ENCODE peak calls at places on chromosomes 4 and X, in ten cellular contexts. One of them, this sample, is unnamed.
A peak's percentile ranks its signal among the peaks of the same experiment; 100 is the strongest.

GRCh38 chr4:100519205-100519604 is 1.4 kb upstream of the EMCN start:
- DNase-seq in left ventricle myocardium inferior: no peak
- DNase-seq in mesothelial cell of epicardium: no peak
- DNase-seq in H9: no peak
- DNase-seq in GM13976: no peak
- DNase-seq in transverse colon: no peak
- DNase-seq in brain microvascular endothelial cell: no peak
- DNase-seq in GM20000: no peak
- DNase-seq in adrenal gland: no peak
- DNase-seq in PC-3: no peak
- DNase-seq in this sample: no peak

GRCh38 chr4:153177841-153178240 is 26.4 kb upstream of the TRIM2 start:
- DNase-seq in GM20000: no peak
- DNase-seq in mesothelial cell of epicardium: no peak
- DNase-seq in GM13976: no peak
- DNase-seq in left ventricle myocardium inferior: no peak
- DNase-seq in PC-3: no peak
- DNase-seq in H9: no peak
- DNase-seq in adrenal gland: no peak
- DNase-seq in transverse colon: no peak
- DNase-seq in brain microvascular endothelial cell: no peak
- DNase-seq in this sample: no peak

GRCh38 chr4:53161475-53162423 is 204.1 kb downstream of the SCFD2 start:
- DNase-seq in transverse colon: no peak
- DNase-seq in GM13976: no peak
- DNase-seq in H9: no peak
- DNase-seq in GM20000: no peak
- DNase-seq in left ventricle myocardium inferior: no peak
- DNase-seq in mesothelial cell of epicardium: no peak
- DNase-seq in brain microvascular endothelial cell: no peak
- DNase-seq in adrenal gland: no peak
- DNase-seq in PC-3: no peak
- DNase-seq in this sample: no peak

GRCh38 chr4:54384563-54384962 is 155.5 kb downstream of the PDGFRA start:
- DNase-seq in GM20000: no peak
- DNase-seq in left ventricle myocardium inferior: peak; percentile 18
- DNase-seq in adrenal gland: peak; percentile 52
- DNase-seq in mesothelial cell of epicardium: no peak
- DNase-seq in transverse colon: peak; percentile 34
- DNase-seq in H9: no peak
- DNase-seq in PC-3: peak; percentile 56
- DNase-seq in brain microvascular endothelial cell: peak; percentile 50
- DNase-seq in GM13976: no peak
- DNase-seq in this sample: no peak

GRCh38 chrX:108584617-108585211 is 145.1 kb downstream of the COL4A5 start:
- DNase-seq in adrenal gland: no peak
- DNase-seq in H9: peak; percentile 52
- DNase-seq in GM13976: peak; percentile 2
- DNase-seq in left ventricle myocardium inferior: no peak
- DNase-seq in PC-3: peak; percentile 25
- DNase-seq in GM20000: no peak
- DNase-seq in transverse colon: no peak
- DNase-seq in mesothelial cell of epicardium: no peak
- DNase-seq in brain microvascular endothelial cell: no peak
- DNase-seq in this sample: no peak

GRCh38 chr4:152535236-152535902 is 523 bp downstream of the FBXW7 start:
- DNase-seq in left ventricle myocardium inferior: peak; percentile 20
- DNase-seq in brain microvascular endothelial cell: no peak
- DNase-seq in GM20000: peak; percentile 42
- DNase-seq in H9: no peak
- DNase-seq in adrenal gland: peak; percentile 15
- DNase-seq in GM13976: peak; percentile 35
- DNase-seq in transverse colon: peak; percentile 24
- DNase-seq in mesothelial cell of epicardium: no peak
- DNase-seq in PC-3: no peak
- DNase-seq in this sample: peak; percentile 70

GRCh38 chrX:16578218-16578617 is 71.7 kb upstream of the S100G start:
- DNase-seq in transverse colon: no peak
- DNase-seq in adrenal gland: no peak
- DNase-seq in GM20000: no peak
- DNase-seq in GM13976: no peak
- DNase-seq in left ventricle myocardium inferior: no peak
- DNase-seq in H9: peak; percentile 61
- DNase-seq in PC-3: peak; percentile 43
- DNase-seq in mesothelial cell of epicardium: no peak
- DNase-seq in brain microvascular endothelial cell: peak; percentile 42
- DNase-seq in this sample: no peak

GRCh38 chrX:9656277-9656676 is 109.4 kb downstream of the GPR143 start:
- DNase-seq in brain microvascular endothelial cell: peak; percentile 39
- DNase-seq in transverse colon: no peak
- DNase-seq in PC-3: peak; percentile 27
- DNase-seq in H9: no peak
- DNase-seq in GM20000: no peak
- DNase-seq in adrenal gland: peak; percentile 47
- DNase-seq in left ventricle myocardium inferior: no peak
- DNase-seq in mesothelial cell of epicardium: no peak
- DNase-seq in GM13976: no peak
- DNase-seq in this sample: no peak

GRCh38 chrX:68185161-68185560 is 248.1 kb downstream of the OPHN1 start:
- DNase-seq in brain microvascular endothelial cell: no peak
- DNase-seq in GM13976: no peak
- DNase-seq in H9: no peak
- DNase-seq in PC-3: no peak
- DNase-seq in transverse colon: no peak
- DNase-seq in GM20000: no peak
- DNase-seq in left ventricle myocardium inferior: no peak
- DNase-seq in adrenal gland: no peak
- DNase-seq in mesothelial cell of epicardium: no peak
- DNase-seq in this sample: no peak

GRCh38 chrX:68180501-68181061 is 252.7 kb downstream of the OPHN1 start:
- DNase-seq in GM20000: no peak
- DNase-seq in GM13976: no peak
- DNase-seq in left ventricle myocardium inferior: no peak
- DNase-seq in brain microvascular endothelial cell: no peak
- DNase-seq in mesothelial cell of epicardium: no peak
- DNase-seq in adrenal gland: no peak
- DNase-seq in H9: no peak
- DNase-seq in PC-3: no peak
- DNase-seq in transverse colon: no peak
- DNase-seq in this sample: no peak

GRCh38 chrX:68186552-68187262 is 246.6 kb downstream of the OPHN1 start:
- DNase-seq in GM13976: no peak
- DNase-seq in adrenal gland: no peak
- DNase-seq in GM20000: no peak
- DNase-seq in brain microvascular endothelial cell: no peak
- DNase-seq in mesothelial cell of epicardium: no peak
- DNase-seq in transverse colon: no peak
- DNase-seq in H9: no peak
- DNase-seq in left ventricle myocardium inferior: no peak
- DNase-seq in PC-3: peak; percentile 69
- DNase-seq in this sample: no peak

GRCh38 chrX:68179355-68179754 is 253.9 kb downstream of the OPHN1 start:
- DNase-seq in GM13976: no peak
- DNase-seq in brain microvascular endothelial cell: no peak
- DNase-seq in adrenal gland: no peak
- DNase-seq in GM20000: no peak
- DNase-seq in mesothelial cell of epicardium: no peak
- DNase-seq in PC-3: no peak
- DNase-seq in left ventricle myocardium inferior: no peak
- DNase-seq in H9: no peak
- DNase-seq in transverse colon: no peak
- DNase-seq in this sample: no peak

DNA sequence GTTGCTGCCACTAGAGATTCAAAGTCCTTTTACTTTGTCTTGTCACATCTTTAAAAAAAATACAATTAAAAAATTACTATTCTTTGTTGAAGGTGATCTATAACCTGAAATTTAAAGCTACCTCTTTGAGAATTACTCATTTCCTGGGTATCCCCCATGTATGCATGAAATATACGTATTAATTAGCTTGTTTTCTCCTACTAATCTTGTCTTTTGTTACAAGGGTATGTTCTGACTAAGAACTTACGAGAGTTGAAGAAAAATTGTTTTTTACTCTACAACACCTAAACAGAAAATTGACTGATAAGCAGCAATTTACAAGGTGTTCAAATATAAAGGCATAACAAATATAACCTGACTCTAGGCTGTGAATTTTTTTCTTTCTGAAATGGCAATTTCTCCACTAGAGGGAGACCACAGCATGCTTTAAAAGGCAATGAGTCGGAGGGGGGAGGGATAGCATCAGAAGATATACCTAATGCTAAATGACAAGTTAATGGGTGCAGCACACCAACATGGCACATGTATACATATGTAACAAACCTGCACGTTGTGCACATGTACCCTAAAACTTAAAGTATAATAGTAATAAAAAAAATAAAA is 249.6 kb downstream of the OPHN1 start:
- DNase-seq in transverse colon: no peak
- DNase-seq in adrenal gland: no peak
- DNase-seq in left ventricle myocardium inferior: no peak
- DNase-seq in brain microvascular endothelial cell: peak; percentile 25
- DNase-seq in GM13976: no peak
- DNase-seq in PC-3: peak; percentile 72
- DNase-seq in GM20000: no peak
- DNase-seq in H9: no peak
- DNase-seq in mesothelial cell of epicardium: no peak
- DNase-seq in this sample: no peak
- TF ChIP-seq CTCF in transverse colon: peak; percentile 24
- TF ChIP-seq CTCF in adrenal gland: peak; percentile 42
- TF ChIP-seq CTCF in left ventricle myocardium inferior: peak; percentile 43
- TF ChIP-seq CTCF in brain microvascular endothelial cell: peak; percentile 53
- TF ChIP-seq CTCF in GM13976: peak; percentile 10
- TF ChIP-seq CTCF in PC-3: peak; percentile 67
- TF ChIP-seq CTCF in GM20000: no peak
- TF ChIP-seq CTCF in H9: peak; percentile 64
- TF ChIP-seq CTCF in mesothelial cell of epicardium: peak; percentile 49
- TF ChIP-seq CTCF in this sample: peak; percentile 72

GRCh38 chr4:144179152-144179739 is 38.7 kb upstream of the GYPA start:
- DNase-seq in H9: no peak
- DNase-seq in mesothelial cell of epicardium: no peak
- DNase-seq in left ventricle myocardium inferior: no peak
- DNase-seq in adrenal gland: no peak
- DNase-seq in transverse colon: no peak
- DNase-seq in PC-3: no peak
- DNase-seq in GM20000: no peak
- DNase-seq in GM13976: no peak
- DNase-seq in brain microvascular endothelial cell: peak; percentile 20
- DNase-seq in this sample: no peak

GRCh38 chr4:144171697-144172096 is 31.2 kb upstream of the GYPA start:
- DNase-seq in adrenal gland: no peak
- DNase-seq in transverse colon: no peak
- DNase-seq in GM20000: no peak
- DNase-seq in mesothelial cell of epicardium: no peak
- DNase-seq in GM13976: no peak
- DNase-seq in left ventricle myocardium inferior: no peak
- DNase-seq in brain microvascular endothelial cell: no peak
- DNase-seq in PC-3: no peak
- DNase-seq in H9: no peak
- DNase-seq in this sample: no peak

GRCh38 chr4:144174401-144175067 is 34.0 kb upstream of the GYPA start:
- DNase-seq in adrenal gland: peak; percentile 11
- DNase-seq in transverse colon: no peak
- DNase-seq in brain microvascular endothelial cell: peak; percentile 49
- DNase-seq in GM13976: peak; percentile 49
- DNase-seq in mesothelial cell of epicardium: no peak
- DNase-seq in GM20000: peak; percentile 50
- DNase-seq in left ventricle myocardium inferior: no peak
- DNase-seq in PC-3: peak; percentile 81
- DNase-seq in H9: no peak
- DNase-seq in this sample: no peak

GRCh38 chr4:144178414-144178813 is 37.9 kb upstream of the GYPA start:
- DNase-seq in adrenal gland: no peak
- DNase-seq in mesothelial cell of epicardium: no peak
- DNase-seq in GM20000: no peak
- DNase-seq in transverse colon: no peak
- DNase-seq in H9: no peak
- DNase-seq in left ventricle myocardium inferior: no peak
- DNase-seq in brain microvascular endothelial cell: peak; percentile 14
- DNase-seq in GM13976: no peak
- DNase-seq in PC-3: no peak
- DNase-seq in this sample: no peak

GRCh38 chr4:144176476-144176875 is 36.0 kb upstream of the GYPA start:
- DNase-seq in transverse colon: no peak
- DNase-seq in PC-3: no peak
- DNase-seq in adrenal gland: no peak
- DNase-seq in brain microvascular endothelial cell: peak; percentile 4
- DNase-seq in GM20000: no peak
- DNase-seq in left ventricle myocardium inferior: no peak
- DNase-seq in H9: no peak
- DNase-seq in mesothelial cell of epicardium: no peak
- DNase-seq in GM13976: no peak
- DNase-seq in this sample: no peak
- TF ChIP-seq CTCF in transverse colon: no peak
- TF ChIP-seq CTCF in PC-3: no peak
- TF ChIP-seq CTCF in adrenal gland: no peak
- TF ChIP-seq CTCF in brain microvascular endothelial cell: no peak
- TF ChIP-seq CTCF in GM20000: no peak
- TF ChIP-seq CTCF in left ventricle myocardium inferior: no peak
- TF ChIP-seq CTCF in H9: no peak
- TF ChIP-seq CTCF in mesothelial cell of epicardium: no peak
- TF ChIP-seq CTCF in GM13976: no peak
- TF ChIP-seq CTCF in this sample: no peak

DNA sequence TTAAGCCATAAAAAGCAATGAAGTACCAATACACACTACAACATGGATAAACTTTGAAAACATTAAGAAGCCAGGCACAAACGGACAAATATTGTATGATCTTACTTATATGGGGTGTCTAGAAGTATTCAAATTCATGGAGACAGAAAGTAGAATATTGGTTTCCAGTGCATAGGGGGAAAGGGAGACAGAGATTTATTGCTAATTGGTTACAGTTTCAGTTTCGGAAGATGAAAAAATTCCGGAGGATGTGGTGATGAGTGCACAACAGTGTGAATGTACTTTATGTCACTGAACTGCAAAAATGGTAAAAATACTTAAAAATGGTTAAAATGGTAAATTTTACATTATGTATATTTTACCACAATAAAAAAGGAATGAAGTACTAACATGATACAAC is 5.1 kb upstream of the PRDX4 start:
- DNase-seq in GM13976: no peak
- DNase-seq in mesothelial cell of epicardium: no peak
- DNase-seq in brain microvascular endothelial cell: no peak
- DNase-seq in GM20000: no peak
- DNase-seq in left ventricle myocardium inferior: no peak
- DNase-seq in H9: no peak
- DNase-seq in transverse colon: no peak
- DNase-seq in PC-3: no peak
- DNase-seq in adrenal gland: no peak
- DNase-seq in this sample: no peak
- TF ChIP-seq CTCF in GM13976: no peak
- TF ChIP-seq CTCF in mesothelial cell of epicardium: no peak
- TF ChIP-seq CTCF in brain microvascular endothelial cell: no peak
- TF ChIP-seq CTCF in GM20000: no peak
- TF ChIP-seq CTCF in left ventricle myocardium inferior: no peak
- TF ChIP-seq CTCF in H9: no peak
- TF ChIP-seq CTCF in transverse colon: no peak
- TF ChIP-seq CTCF in PC-3: no peak
- TF ChIP-seq CTCF in adrenal gland: no peak
- TF ChIP-seq CTCF in this sample: no peak

DNA sequence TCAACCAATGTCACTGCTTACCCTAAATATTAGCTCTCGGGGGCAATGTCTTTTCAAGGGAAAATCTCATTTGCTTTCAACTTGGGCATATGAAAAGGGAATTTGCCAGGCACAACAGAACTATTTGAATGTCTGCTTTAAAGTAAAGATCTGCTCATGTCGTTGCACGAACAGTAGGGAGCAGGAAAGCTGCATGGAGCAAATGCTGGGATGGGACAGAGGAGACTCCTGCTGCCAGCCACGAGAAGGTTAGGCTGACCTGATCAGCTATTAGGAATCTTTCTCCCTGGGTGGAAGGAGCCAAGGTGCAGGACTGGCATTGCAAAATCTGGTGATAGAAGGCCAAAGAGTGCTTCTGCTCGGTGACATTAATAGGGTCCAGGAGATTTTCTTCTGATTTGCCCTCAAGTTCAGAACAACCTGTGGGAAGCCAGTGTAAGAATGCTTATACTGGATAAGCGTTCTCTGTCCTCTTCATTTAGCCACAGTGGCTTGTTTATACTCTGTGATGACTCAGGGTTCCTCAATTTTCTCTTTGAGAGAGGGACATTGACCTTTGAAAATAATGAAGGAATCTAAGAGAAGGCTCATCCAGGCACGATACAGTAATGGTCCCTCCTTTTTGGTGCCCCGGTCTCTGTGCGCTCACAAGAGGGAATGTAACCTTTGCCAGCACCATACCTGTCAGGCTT is 22.9 kb downstream of the FHL1 start:
- DNase-seq in PC-3: no peak
- DNase-seq in left ventricle myocardium inferior: peak; percentile 24
- DNase-seq in GM20000: no peak
- DNase-seq in H9: no peak
- DNase-seq in transverse colon: no peak
- DNase-seq in adrenal gland: peak; percentile 49
- DNase-seq in GM13976: no peak
- DNase-seq in brain microvascular endothelial cell: no peak
- DNase-seq in mesothelial cell of epicardium: no peak
- DNase-seq in this sample: no peak
- TF ChIP-seq CTCF in PC-3: no peak
- TF ChIP-seq CTCF in left ventricle myocardium inferior: peak; percentile 58
- TF ChIP-seq CTCF in GM20000: no peak
- TF ChIP-seq CTCF in H9: no peak
- TF ChIP-seq CTCF in transverse colon: no peak
- TF ChIP-seq CTCF in adrenal gland: peak; percentile 41
- TF ChIP-seq CTCF in GM13976: no peak
- TF ChIP-seq CTCF in brain microvascular endothelial cell: peak; percentile 55
- TF ChIP-seq CTCF in mesothelial cell of epicardium: no peak
- TF ChIP-seq CTCF in this sample: no peak